ENCODE peak calls at places on chromosomes 13 and 19, in eight cellular contexts. One of them, this sample, is unnamed. For H3K9me3, the result is how much of the 10 kb centered on the place peaks cover.

GRCh38 chr19:49574206-49574755 is 6.1 kb downstream of the NOSIP start:
- DNase-seq in SK-N-SH: no peak
- DNase-seq in stomach: no peak
- DNase-seq in sigmoid colon: no peak
- DNase-seq in H1: no peak
- DNase-seq in HepG2: no peak
- DNase-seq in suprapubic skin: no peak
- DNase-seq in transverse colon: no peak
- DNase-seq in this sample: no peak

GRCh38 chr13:51907040-51907732 is 45.4 kb downstream of the CCDC70 start:
- DNase-seq in SK-N-SH: no peak
- DNase-seq in stomach: no peak
- DNase-seq in sigmoid colon: no peak
- DNase-seq in H1: no peak
- DNase-seq in HepG2: no peak
- DNase-seq in suprapubic skin: no peak
- DNase-seq in transverse colon: no peak
- DNase-seq in this sample: no peak

GRCh38 chr13:50412046-50412617 is 396.9 kb downstream of the KCNRG start:
- DNase-seq in SK-N-SH: no peak
- DNase-seq in stomach: no peak
- DNase-seq in sigmoid colon: no peak
- DNase-seq in H1: no peak
- DNase-seq in HepG2: no peak
- DNase-seq in suprapubic skin: no peak
- DNase-seq in transverse colon: no peak
- DNase-seq in this sample: no peak

GRCh38 chr19:46287585-46287984 is 9.3 kb upstream of the HIF3A start:
- DNase-seq in SK-N-SH: no peak
- DNase-seq in stomach: no peak
- DNase-seq in sigmoid colon: no peak
- DNase-seq in H1: no peak
- DNase-seq in HepG2: no peak
- DNase-seq in suprapubic skin: no peak
- DNase-seq in transverse colon: no peak
- DNase-seq in this sample: no peak

GRCh38 chr19:37979547-37980082 is 72.6 kb downstream of the SIPA1L3 start:
- DNase-seq in SK-N-SH: peak
- DNase-seq in stomach: peak
- DNase-seq in sigmoid colon: no peak
- DNase-seq in H1: no peak
- DNase-seq in HepG2: peak
- DNase-seq in suprapubic skin: no peak
- DNase-seq in transverse colon: peak
- DNase-seq in this sample: peak

GRCh38 chr13:47120284-47120683 is 223.4 kb upstream of the HTR2A start:
- DNase-seq in SK-N-SH: no peak
- DNase-seq in stomach: no peak
- DNase-seq in sigmoid colon: no peak
- DNase-seq in H1: no peak
- DNase-seq in HepG2: no peak
- DNase-seq in suprapubic skin: no peak
- DNase-seq in transverse colon: no peak
- DNase-seq in this sample: no peak

GRCh38 chr13:41428155-41428554 is 29.2 kb upstream of the RGCC start:
- DNase-seq in SK-N-SH: peak
- DNase-seq in stomach: no peak
- DNase-seq in sigmoid colon: no peak
- DNase-seq in H1: peak
- DNase-seq in HepG2: no peak
- DNase-seq in suprapubic skin: no peak
- DNase-seq in transverse colon: no peak
- DNase-seq in this sample: peak

GRCh38 chr13:36421447-36421846 is 10.8 kb upstream of the CCNA1 start:
- DNase-seq in SK-N-SH: no peak
- DNase-seq in stomach: no peak
- DNase-seq in sigmoid colon: no peak
- DNase-seq in H1: no peak
- DNase-seq in HepG2: no peak
- DNase-seq in suprapubic skin: no peak
- DNase-seq in transverse colon: no peak
- DNase-seq in this sample: no peak

GRCh38 chr13:51618626-51619025 is 34.4 kb downstream of the WDFY2 start:
- DNase-seq in SK-N-SH: no peak
- DNase-seq in stomach: no peak
- DNase-seq in sigmoid colon: no peak
- DNase-seq in H1: no peak
- DNase-seq in HepG2: no peak
- DNase-seq in suprapubic skin: no peak
- DNase-seq in transverse colon: no peak
- DNase-seq in this sample: no peak

GRCh38 chr13:108895220-108895704 is 265.9 kb downstream of the MYO16 start:
- DNase-seq in SK-N-SH: peak
- DNase-seq in stomach: no peak
- DNase-seq in sigmoid colon: no peak
- DNase-seq in H1: no peak
- DNase-seq in HepG2: peak
- DNase-seq in suprapubic skin: no peak
- DNase-seq in transverse colon: no peak
- DNase-seq in this sample: no peak

GRCh38 chr13:74168263-74168675 is 34.1 kb upstream of the KLF12 start:
- DNase-seq in SK-N-SH: no peak
- DNase-seq in stomach: peak
- DNase-seq in sigmoid colon: no peak
- DNase-seq in H1: no peak
- DNase-seq in HepG2: peak
- DNase-seq in suprapubic skin: no peak
- DNase-seq in transverse colon: no peak
- DNase-seq in this sample: no peak

GRCh38 chr13:99416411-99417121 is 84.7 kb upstream of the TM9SF2 start:
- DNase-seq in SK-N-SH: no peak
- DNase-seq in stomach: peak
- DNase-seq in sigmoid colon: no peak
- DNase-seq in H1: no peak
- DNase-seq in HepG2: no peak
- DNase-seq in suprapubic skin: peak
- DNase-seq in transverse colon: no peak
- DNase-seq in this sample: peak

GRCh38 chr13:99414048-99414995 is 87.0 kb upstream of the TM9SF2 start:
- DNase-seq in SK-N-SH: no peak
- DNase-seq in stomach: no peak
- DNase-seq in sigmoid colon: no peak
- DNase-seq in H1: no peak
- DNase-seq in HepG2: no peak
- DNase-seq in suprapubic skin: peak
- DNase-seq in transverse colon: no peak
- DNase-seq in this sample: no peak

GRCh38 chr13:99415014-99415650 is 86.1 kb upstream of the TM9SF2 start:
- DNase-seq in SK-N-SH: no peak
- DNase-seq in stomach: no peak
- DNase-seq in sigmoid colon: no peak
- DNase-seq in H1: no peak
- DNase-seq in HepG2: no peak
- DNase-seq in suprapubic skin: peak
- DNase-seq in transverse colon: no peak
- DNase-seq in this sample: no peak

GRCh38 chr13:99417151-99417820 is 84.0 kb upstream of the TM9SF2 start:
- DNase-seq in SK-N-SH: no peak
- DNase-seq in stomach: peak
- DNase-seq in sigmoid colon: no peak
- DNase-seq in H1: no peak
- DNase-seq in HepG2: no peak
- DNase-seq in suprapubic skin: peak
- DNase-seq in transverse colon: no peak
- DNase-seq in this sample: no peak

GRCh38 chr13:99415851-99416331 is 85.4 kb upstream of the TM9SF2 start:
- DNase-seq in SK-N-SH: no peak
- DNase-seq in stomach: no peak
- DNase-seq in sigmoid colon: no peak
- DNase-seq in H1: no peak
- DNase-seq in HepG2: no peak
- DNase-seq in suprapubic skin: peak
- DNase-seq in transverse colon: no peak
- DNase-seq in this sample: no peak
- TF ChIP-seq EP300 in SK-N-SH: no peak
- TF ChIP-seq EP300 in stomach: no peak
- TF ChIP-seq EP300 in sigmoid colon: no peak
- TF ChIP-seq EP300 in H1: no peak
- TF ChIP-seq EP300 in HepG2: no peak
- TF ChIP-seq EP300 in suprapubic skin: no peak
- TF ChIP-seq EP300 in transverse colon: no peak
- TF ChIP-seq EP300 in this sample: no peak

DNA sequence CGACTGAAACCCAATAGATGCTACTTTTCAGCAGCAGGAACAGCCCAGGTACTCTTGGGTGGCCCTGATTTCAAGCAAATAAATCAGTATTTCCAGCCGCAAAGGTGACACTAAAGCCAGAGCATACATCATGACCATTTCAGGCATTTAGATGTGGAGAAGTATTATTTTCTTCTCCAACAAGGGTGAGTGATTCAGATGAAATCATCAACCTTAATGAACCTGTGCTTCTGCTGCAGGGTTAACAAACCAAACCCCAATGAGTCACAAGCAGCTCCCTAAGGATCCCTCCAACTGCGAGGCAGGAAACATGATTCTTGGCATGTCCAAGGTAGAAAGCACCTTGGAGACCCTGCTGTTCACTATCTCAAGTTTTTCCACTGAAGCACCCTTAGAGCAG is 32.7 kb downstream of the MBNL2 start:
- DNase-seq in SK-N-SH: no peak
- DNase-seq in stomach: no peak
- DNase-seq in sigmoid colon: no peak
- DNase-seq in H1: no peak
- DNase-seq in HepG2: no peak
- DNase-seq in suprapubic skin: no peak
- DNase-seq in transverse colon: no peak
- DNase-seq in this sample: no peak
- TF ChIP-seq POLR2AphosphoS5 in SK-N-SH: peak
- TF ChIP-seq POLR2AphosphoS5 in stomach: peak
- TF ChIP-seq POLR2AphosphoS5 in sigmoid colon: no peak
- TF ChIP-seq POLR2AphosphoS5 in H1: no peak
- TF ChIP-seq POLR2AphosphoS5 in HepG2: no peak
- TF ChIP-seq POLR2AphosphoS5 in suprapubic skin: no peak
- TF ChIP-seq POLR2AphosphoS5 in transverse colon: no peak
- TF ChIP-seq POLR2AphosphoS5 in this sample: no peak

DNA sequence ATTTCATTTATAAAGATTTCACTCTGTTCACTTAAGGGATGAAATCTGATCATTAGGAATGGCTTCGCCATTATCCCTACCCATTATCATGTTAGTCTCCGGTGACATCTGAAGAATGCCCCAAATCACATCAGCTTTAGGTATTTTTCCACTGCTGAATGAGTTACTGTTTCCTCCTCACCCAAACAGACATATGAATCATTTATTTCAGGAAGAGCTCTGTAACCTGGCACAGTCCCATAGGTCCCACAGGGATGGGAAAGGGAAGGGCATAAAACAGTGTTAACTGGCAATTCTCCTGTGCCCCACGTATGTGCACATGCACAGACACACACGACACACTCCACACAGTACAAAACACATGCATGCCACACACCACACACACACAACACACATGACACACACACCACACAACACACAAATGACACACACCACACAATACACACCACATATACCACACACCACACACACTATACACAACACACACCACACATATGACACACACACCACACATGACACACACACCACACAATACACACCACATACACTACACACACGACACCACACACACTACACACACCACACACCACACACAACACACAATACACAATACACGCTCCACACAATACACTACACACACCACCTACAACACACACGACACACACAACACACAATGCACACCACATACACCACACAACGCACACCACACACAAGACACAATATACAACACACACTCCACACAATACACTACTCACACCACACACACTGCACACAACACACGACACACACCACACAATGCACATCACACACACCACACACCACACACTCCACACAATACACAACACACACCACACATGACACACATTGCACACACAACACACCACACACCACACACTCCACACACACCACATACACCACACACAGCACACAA is 15.4 kb downstream of the TMEM255B start:
- DNase-seq in SK-N-SH: peak
- DNase-seq in stomach: peak
- DNase-seq in sigmoid colon: no peak
- DNase-seq in H1: no peak
- DNase-seq in HepG2: no peak
- DNase-seq in suprapubic skin: no peak
- DNase-seq in transverse colon: no peak
- DNase-seq in this sample: no peak
- H3K9me3 ChIP-seq in SK-N-SH: under half
- H3K9me3 ChIP-seq in stomach: under half
- H3K9me3 ChIP-seq in sigmoid colon: under half
- H3K9me3 ChIP-seq in H1: under half
- H3K9me3 ChIP-seq in HepG2: under half
- H3K9me3 ChIP-seq in suprapubic skin: under half
- H3K9me3 ChIP-seq in transverse colon: under half
- H3K9me3 ChIP-seq in this sample: under half

DNA sequence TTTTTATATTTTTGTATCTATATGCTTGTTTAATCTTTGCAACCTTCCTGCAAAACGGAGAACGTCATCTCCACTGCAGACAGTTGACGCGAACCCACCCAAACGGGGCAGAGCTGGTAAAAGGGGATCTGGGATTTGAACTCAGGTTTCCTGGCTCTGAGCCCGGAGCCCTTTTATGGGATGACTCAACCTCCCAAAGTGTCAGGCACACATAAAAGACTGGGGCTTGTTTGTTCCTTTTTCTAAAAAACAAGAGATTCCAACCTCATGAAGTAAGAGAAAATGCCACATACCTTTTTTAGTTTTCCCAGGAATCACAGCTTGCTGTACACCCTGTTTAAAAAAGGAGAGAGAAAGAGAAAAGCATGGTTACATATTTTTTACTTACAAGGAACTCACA is 78.9 kb downstream of the GADD45B start:
- DNase-seq in SK-N-SH: no peak
- DNase-seq in stomach: no peak
- DNase-seq in sigmoid colon: peak
- DNase-seq in H1: no peak
- DNase-seq in HepG2: peak
- DNase-seq in suprapubic skin: no peak
- DNase-seq in transverse colon: no peak
- DNase-seq in this sample: no peak
- TF ChIP-seq EP300 in SK-N-SH: no peak
- TF ChIP-seq EP300 in stomach: no peak
- TF ChIP-seq EP300 in sigmoid colon: no peak
- TF ChIP-seq EP300 in H1: no peak
- TF ChIP-seq EP300 in HepG2: no peak
- TF ChIP-seq EP300 in suprapubic skin: no peak
- TF ChIP-seq EP300 in transverse colon: no peak
- TF ChIP-seq EP300 in this sample: no peak